ENCODE peak calls at places on chromosome 18, in seven cellular contexts. M is suprapubic skin; E is foreskin keratinocyte; W is progenitor cell of endocrine pancreas; D is glutamatergic neuron; X is CD8-positive, alpha-beta T cell; G is GM20000. K is an unnamed sample.

GRCh38 chr18:24436939-24437338 is 10.5 kb downstream of the IMPACT start:
- DNase-seq in M (no peak), E (no peak), W (no peak), D (no peak), X (no peak), G (no peak), K (no peak)

GRCh38 chr18:9520666-9521065 is 45.4 kb downstream of the RALBP1 start:
- DNase-seq in M (no peak), E (no peak), W (no peak), D (no peak), X (no peak), G (no peak), K (no peak)

GRCh38 chr18:55179460-55180195 is 220.4 kb upstream of the CCDC68 start:
- DNase-seq in M (no peak), E (no peak), W (no peak), D (no peak), X (no peak), G (no peak), K (no peak)

GRCh38 chr18:3715223-3716080 is 265.5 kb downstream of the TGIF1 start:
- DNase-seq in M (no peak), E (no peak), W (no peak), D (no peak), X (no peak), G (no peak), K (no peak)

GRCh38 chr18:49893036-49893435 is 79.7 kb upstream of the ACAA2 start:
- DNase-seq in M (no peak), E (no peak), W (no peak), D (no peak), X (no peak), G (no peak), K (no peak)

GRCh38 chr18:286515-287310 is 18.9 kb upstream of the THOC1 start:
- DNase-seq in M (no peak), E (no peak), W (no peak), D (no peak), X (no peak), G (no peak), K (no peak)

GRCh38 chr18:22848618-22849017 is 84.5 kb upstream of the RBBP8 start:
- DNase-seq in M (no peak), E (peak; percentile 63), W (no peak), D (no peak), X (no peak), G (no peak), K (no peak)

GRCh38 chr18:48959921-48960920 is 9.5 kb upstream of the SMAD7 start:
- DNase-seq in M (no peak), E (no peak), W (no peak), D (no peak), X (no peak), G (no peak), K (no peak)

GRCh38 chr18:2898131-2898640 is 51.4 kb downstream of the EMILIN2 start:
- DNase-seq in M (peak; percentile 65), E (no peak), W (no peak), D (no peak), X (no peak), G (no peak), K (peak; percentile 53)

GRCh38 chr18:65091737-65092329 is 659.0 kb upstream of the CDH7 start:
- DNase-seq in M (no peak), E (peak; percentile 1), W (no peak), D (no peak), X (no peak), G (peak; percentile 1), K (no peak)

GRCh38 chr18:35810505-35810904 is 162.0 kb upstream of the RMP24 start:
- DNase-seq in M (no peak), E (no peak), W (no peak), D (no peak), X (no peak), G (no peak), K (no peak)

GRCh38 chr18:41311571-41312240 is 643.3 kb upstream of the PIK3C3 start:
- DNase-seq in M (no peak), E (no peak), W (no peak), D (no peak), X (no peak), G (no peak), K (no peak)

DNA sequence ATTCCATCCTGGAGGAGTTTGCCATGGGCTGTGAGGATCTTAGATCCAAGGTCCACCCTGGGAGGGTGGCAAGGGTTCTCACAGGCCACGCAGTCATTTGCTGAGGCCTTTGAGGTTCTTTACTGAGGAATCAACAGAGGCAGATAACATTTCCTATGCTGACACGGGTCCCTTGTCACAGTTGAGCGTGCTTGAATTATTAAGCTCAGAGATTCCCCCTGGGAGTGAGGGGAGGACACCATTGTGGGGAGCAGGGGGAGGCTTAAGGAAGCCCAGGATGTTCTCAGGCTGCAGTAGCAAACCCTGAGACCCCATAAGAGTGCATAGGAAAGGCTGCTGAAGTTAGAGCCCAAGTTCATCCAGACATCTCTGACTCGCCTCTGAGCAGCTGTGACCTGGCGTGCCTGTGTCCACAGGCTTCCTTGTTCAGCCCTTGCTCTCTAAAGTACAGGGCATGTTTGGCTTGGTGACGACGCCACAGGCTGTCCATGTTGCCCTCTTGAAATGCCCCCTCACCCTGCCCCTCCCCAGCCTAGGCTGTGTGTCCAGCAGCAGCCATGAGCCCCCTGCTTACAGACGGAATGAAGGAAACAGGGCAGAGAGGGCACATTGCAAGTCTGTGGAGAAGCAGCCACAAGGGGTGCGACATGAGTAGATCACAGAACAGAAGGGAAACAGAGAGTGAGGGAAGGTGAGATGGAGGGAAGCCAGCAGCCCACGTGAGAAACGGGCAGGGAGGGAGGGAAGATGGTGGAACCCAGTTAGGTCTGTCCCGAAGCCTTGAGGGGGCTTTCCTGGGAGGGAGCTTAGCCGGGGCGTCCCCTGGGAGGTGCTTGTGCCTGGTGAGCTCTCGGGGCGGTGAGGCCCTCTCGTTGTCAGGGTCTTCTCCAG is 34.0 kb downstream of the NAPG start:
- DNase-seq in M (no peak), E (no peak), W (no peak), D (peak; percentile 20), X (no peak), G (peak; percentile 55), K (peak; percentile 69)
- TF ChIP-seq CTCF in M (no peak), E (no peak), W (no peak), D (no peak), X (no peak), G (no peak), K (no peak)

GRCh38 chr18:11276678-11277077 is 127.3 kb upstream of the PIEZO2 start:
- DNase-seq in M (no peak), E (no peak), W (no peak), D (no peak), X (no peak), G (no peak), K (no peak)
- TF ChIP-seq CTCF in M (no peak), E (no peak), W (no peak), D (no peak), X (no peak), G (no peak), K (no peak)

DNA sequence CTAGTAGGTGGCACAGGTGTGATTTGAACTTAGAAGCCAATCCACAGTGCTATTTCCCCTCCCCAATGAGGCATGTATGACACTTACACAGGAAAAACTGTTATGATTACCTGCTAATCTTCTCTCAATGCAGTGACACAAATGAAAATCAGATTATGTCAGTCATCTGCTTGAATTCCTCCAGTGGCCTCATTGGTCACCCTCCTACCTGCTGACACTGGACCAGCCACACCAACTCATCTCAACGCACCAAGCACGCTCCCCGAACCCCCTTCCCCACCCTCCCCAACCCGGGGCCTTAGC is 82.2 kb upstream of the SEC11C start:
- DNase-seq in M (no peak), E (no peak), W (no peak), D (no peak), X (no peak), G (no peak), K (no peak)
- TF ChIP-seq CTCF in M (no peak), E (no peak), W (no peak), D (peak; percentile 30), X (no peak), G (no peak), K (no peak)

GRCh38 chr18:46464926-46465655 is 191.9 kb downstream of the LOXHD1 start:
- DNase-seq in M (no peak), E (no peak), W (no peak), D (no peak), X (no peak), G (no peak), K (no peak)
- TF ChIP-seq CTCF in M (no peak), E (peak; percentile 12), W (peak; percentile 42), D (peak; percentile 52), X (no peak), G (no peak), K (no peak)

GRCh38 chr18:75895135-75895534 is 467.6 kb upstream of the SMIM21 start:
- DNase-seq in M (no peak), E (no peak), W (no peak), D (no peak), X (no peak), G (no peak), K (no peak)

GRCh38 chr18:75898666-75899065 is 471.2 kb upstream of the SMIM21 start:
- DNase-seq in M (no peak), E (no peak), W (no peak), D (no peak), X (no peak), G (no peak), K (no peak)

DNA sequence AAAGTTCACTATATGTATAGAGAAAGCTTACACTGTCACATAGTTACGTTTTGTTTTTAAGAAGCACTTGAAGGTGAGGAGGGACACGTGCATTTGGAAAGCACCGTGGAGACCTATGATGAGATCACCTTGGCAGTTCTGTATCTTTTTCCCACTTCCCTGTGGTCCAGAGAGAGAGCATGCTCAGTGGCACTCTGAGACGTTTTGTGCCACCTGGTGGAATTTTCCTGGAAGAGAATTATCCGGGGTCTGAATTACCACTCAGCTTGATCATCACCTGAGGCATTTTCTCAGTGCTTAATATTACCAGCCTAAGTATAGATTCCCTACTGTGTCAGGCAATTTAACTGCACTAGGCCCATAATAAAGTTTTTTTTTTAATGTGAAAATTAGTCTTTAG is 469.4 kb upstream of the SMIM21 start:
- DNase-seq in M (no peak), E (no peak), W (no peak), D (no peak), X (no peak), G (no peak), K (no peak)
- TF ChIP-seq CTCF in M (no peak), E (peak; percentile 22), W (peak; percentile 64), D (no peak), X (no peak), G (no peak), K (no peak)

DNA sequence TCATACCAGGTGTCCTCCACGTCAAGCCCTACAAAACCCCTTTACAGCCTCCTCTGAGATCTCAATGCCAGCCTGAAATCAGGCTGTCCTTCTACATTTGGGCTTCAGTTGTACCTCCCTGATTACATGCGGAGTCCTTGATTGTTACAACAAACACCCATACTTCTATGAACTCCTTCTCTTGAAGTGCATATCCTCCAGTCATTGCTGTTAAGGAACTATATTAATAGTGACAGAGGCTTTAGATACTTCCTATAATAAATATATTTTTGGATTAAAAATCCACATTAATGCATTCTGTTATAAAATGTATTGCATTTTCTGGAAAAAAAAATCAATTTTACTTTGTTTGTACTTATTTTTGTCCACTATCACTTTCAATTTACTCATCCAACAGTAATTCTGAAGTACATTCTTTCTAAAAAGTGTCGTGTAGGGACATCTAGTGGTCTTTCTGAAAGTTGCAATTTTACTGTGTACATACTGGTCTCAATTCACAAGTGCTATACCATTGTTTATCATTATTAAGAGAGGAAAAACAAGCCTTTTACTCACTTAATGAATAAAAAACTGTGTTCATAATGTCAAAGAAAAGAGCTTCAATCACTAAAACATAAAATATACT is 316.4 kb downstream of the DSEL start:
- DNase-seq in M (no peak), E (peak; percentile 22), W (no peak), D (no peak), X (no peak), G (peak; percentile 26), K (peak; percentile 38)
- TF ChIP-seq CTCF in M (no peak), E (peak; percentile 67), W (peak; percentile 78), D (peak; percentile 80), X (peak; percentile 68), G (peak; percentile 31), K (peak; percentile 33)

K was measured in GM13976.